ENCODE peak calls at places on chromosome 2, in six cellular contexts. G, Z, U, W, N and S are unnamed samples.

GRCh38 chr2:80153151-80153550 is 151.4 kb downstream of the LRRTM1 start:
- DNase-seq in W (no peak), U (no peak), N (no peak), G (no peak), Z (no peak), S (no peak)

GRCh38 chr2:119702918-119703401 is 24.0 kb downstream of the TMEM177 start:
- DNase-seq in U (peak; percentile 82), W (no peak), Z (peak; percentile 85), G (peak; percentile 73), N (no peak), S (peak; percentile 78)

GRCh38 chr2:111657351-111657975 is 226.5 kb downstream of the ANAPC1 start:
- DNase-seq in N (no peak), G (no peak), U (no peak), Z (no peak), W (no peak), S (no peak)

GRCh38 chr2:204538179-204539009 is 6.9 kb upstream of the PARD3B start:
- DNase-seq in G (no peak), W (peak; percentile 74), N (peak; percentile 25), Z (no peak), U (peak; percentile 46), S (no peak)

GRCh38 chr2:128499367-128500135 is 180.9 kb upstream of the HS6ST1 start:
- DNase-seq in U (no peak), W (no peak), Z (no peak), G (no peak), N (no peak), S (no peak)

GRCh38 chr2:174004900-174005605 is 39.9 kb upstream of the SP3 start:
- DNase-seq in U (no peak), W (no peak), N (peak; percentile 79), Z (no peak), G (no peak), S (no peak)

GRCh38 chr2:133097666-133098065 is 427.7 kb upstream of the LYPD1 start:
- DNase-seq in N (no peak), W (no peak), U (no peak), G (no peak), Z (no peak), S (no peak)

GRCh38 chr2:216633616-216634316 is 546 bp downstream of the IGFBP2 start:
- DNase-seq in G (no peak), N (no peak), W (no peak), Z (no peak), U (peak; percentile 63), S (no peak)

GRCh38 chr2:191597186-191597751 is 80.7 kb upstream of the NABP1 start:
- DNase-seq in U (no peak), W (no peak), Z (no peak), G (no peak), N (no peak), S (no peak)

GRCh38 chr2:169526451-169526850 is 16.9 kb downstream of the KLHL41 start:
- DNase-seq in U (no peak), N (no peak), W (no peak), Z (no peak), G (no peak), S (no peak)

GRCh38 chr2:188776634-188777033 is 197.5 kb upstream of the COL3A1 start:
- DNase-seq in Z (no peak), N (no peak), W (peak; percentile 61), G (no peak), U (no peak), S (no peak)

GRCh38 chr2:121860033-121860810 is 104.8 kb downstream of the TSN start:
- DNase-seq in W (peak; percentile 41), Z (no peak), N (no peak), G (no peak), U (no peak), S (no peak)

GRCh38 chr2:870426-870825 is 80.2 kb upstream of the SNTG2 start:
- DNase-seq in G (peak; percentile 20), N (no peak), Z (no peak), W (no peak), U (no peak), S (no peak)

GRCh38 chr2:40220177-40220925 is 231.5 kb downstream of the SLC8A1 start:
- DNase-seq in W (no peak), U (no peak), Z (no peak), N (no peak), G (no peak), S (no peak)

DNA sequence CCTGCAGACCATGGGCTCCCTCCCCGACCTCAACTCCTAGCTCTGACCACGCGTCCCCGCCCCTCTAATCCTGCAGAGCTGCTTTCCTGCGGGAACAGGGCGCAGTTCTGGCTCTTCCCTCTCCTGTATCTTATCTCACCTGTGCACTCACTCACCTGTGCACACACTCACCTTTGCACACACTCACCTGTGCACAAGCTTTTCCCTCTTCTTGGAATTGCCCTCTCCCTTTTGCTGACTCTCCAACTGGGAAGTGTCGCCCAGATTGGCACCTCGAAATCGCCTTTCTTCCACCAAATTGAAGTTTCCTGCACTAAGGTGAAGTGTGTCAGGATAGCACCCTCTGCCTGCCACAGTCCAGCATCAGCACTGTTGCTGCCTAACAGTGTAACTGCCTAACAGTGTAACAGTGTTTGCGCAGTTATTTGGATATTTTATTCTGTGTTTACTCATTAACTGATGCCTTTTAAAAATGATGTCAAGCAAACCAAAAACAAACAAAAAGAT is 585 bp upstream of the CMPK2 start:
- DNase-seq in Z (peak; percentile 34), U (peak; percentile 50), W (no peak), G (peak; percentile 66), N (no peak), S (no peak)
- TF ChIP-seq CTCF in Z (peak; percentile 49), U (peak; percentile 46), W (peak; percentile 29), G (peak; percentile 69), N (no peak), S (no peak)

GRCh38 chr2:130966149-130967019 is 126.9 kb downstream of the FAM168B start:
- DNase-seq in Z (no peak), G (no peak), U (peak; percentile 27), W (no peak), N (no peak), S (no peak)

GRCh38 chr2:130963058-130963848 is 126.5 kb downstream of the ARHGEF4 start:
- DNase-seq in N (no peak), Z (no peak), W (no peak), U (peak; percentile 47), G (no peak), S (no peak)

GRCh38 chr2:130967020-130967495 is 126.2 kb downstream of the FAM168B start:
- DNase-seq in U (peak; percentile 17), G (no peak), Z (no peak), N (no peak), W (no peak), S (no peak)

GRCh38 chr2:130964931-130965330 is 128.2 kb downstream of the ARHGEF4 start:
- DNase-seq in W (no peak), U (no peak), N (no peak), G (no peak), Z (no peak), S (no peak)

DNA sequence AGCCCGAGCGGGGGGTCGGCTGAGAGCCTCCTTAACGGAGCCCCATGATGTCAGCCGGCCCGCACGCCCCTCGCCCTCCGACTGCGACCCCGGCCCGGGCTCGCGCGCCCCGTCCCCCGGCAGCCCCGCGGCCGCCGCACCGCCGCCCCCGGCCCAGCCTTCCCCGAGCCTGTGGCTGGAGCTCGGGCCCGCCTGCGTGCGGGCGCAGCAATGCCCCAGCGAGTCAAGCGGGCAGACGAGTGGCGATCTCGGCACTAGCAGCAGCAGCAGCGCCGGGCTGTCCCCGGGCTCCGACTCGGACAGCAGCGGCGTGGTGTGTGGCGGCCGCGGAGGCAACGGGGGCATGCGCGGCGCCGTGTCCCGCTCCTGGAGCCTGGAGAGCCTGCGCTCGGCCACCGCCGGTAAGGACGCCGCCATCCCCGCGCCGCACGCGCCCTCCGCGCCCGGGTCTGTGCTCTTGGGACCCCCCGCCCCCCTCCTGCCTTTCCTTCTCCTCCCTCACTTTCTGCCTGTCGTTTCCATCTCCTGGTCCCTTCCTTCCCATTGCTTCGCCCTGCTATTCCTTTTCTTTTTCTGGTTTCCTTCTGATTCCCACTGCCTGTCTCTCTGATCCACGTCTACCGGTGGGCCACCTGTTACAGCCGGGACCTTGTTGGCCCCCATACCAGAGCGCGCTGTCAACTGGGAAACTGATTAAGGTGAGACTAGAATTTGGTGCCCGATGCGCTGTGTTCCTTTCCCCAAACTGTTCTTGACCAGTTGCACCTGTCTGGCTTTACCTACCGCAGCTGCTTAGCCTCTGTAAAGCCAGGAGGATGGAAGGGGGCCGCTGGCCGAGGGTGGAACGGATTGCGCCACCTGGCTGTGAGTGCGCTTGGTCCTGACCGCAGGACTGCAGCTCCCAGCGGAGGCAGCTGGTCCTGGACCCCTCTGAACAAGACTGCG is 127.4 kb downstream of the ARHGEF4 start:
- DNase-seq in Z (no peak), G (no peak), N (no peak), W (no peak), U (peak; percentile 92), S (no peak)
- TF ChIP-seq CTCF in Z (no peak), G (no peak), N (no peak), W (no peak), U (peak; percentile 72), S (no peak)

GRCh38 chr2:100623921-100624320 is 61.1 kb downstream of the PDCL3 start:
- DNase-seq in W (no peak), U (no peak), N (no peak), G (no peak), Z (no peak), S (no peak)

GRCh38 chr2:100619951-100620350 is 57.2 kb downstream of the PDCL3 start:
- DNase-seq in G (no peak), Z (no peak), U (no peak), W (no peak), N (no peak), S (no peak)

GRCh38 chr2:100623033-100623715 is 60.4 kb downstream of the PDCL3 start:
- DNase-seq in N (no peak), W (no peak), U (no peak), G (no peak), Z (no peak), S (no peak)

GRCh38 chr2:100621371-100621910 is 58.6 kb downstream of the PDCL3 start:
- DNase-seq in G (no peak), N (no peak), U (no peak), W (no peak), Z (no peak), S (no peak)

DNA sequence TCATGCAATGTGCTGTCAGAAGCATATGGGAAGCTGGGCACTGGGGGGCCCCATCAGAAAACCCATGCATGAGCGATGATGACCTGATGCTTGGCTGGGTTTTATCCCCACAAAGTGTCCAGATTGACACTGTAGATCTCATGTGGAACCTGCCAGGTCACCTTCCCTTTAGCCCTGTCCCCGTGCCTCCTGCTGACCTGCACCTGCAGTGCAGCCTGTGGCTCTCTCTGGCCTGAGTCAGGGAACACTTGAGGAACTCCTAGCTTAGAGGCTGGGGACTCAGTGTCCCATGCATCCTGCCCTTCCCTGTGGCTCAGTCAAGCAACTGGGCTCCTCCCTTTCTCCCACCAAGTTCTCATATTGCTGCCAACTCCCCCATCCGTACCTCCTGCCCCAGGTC is 57.7 kb downstream of the PDCL3 start:
- DNase-seq in W (no peak), Z (no peak), N (no peak), G (no peak), U (no peak), S (no peak)
- TF ChIP-seq CTCF in W (no peak), Z (no peak), N (no peak), G (no peak), U (no peak), S (no peak)

DNA sequence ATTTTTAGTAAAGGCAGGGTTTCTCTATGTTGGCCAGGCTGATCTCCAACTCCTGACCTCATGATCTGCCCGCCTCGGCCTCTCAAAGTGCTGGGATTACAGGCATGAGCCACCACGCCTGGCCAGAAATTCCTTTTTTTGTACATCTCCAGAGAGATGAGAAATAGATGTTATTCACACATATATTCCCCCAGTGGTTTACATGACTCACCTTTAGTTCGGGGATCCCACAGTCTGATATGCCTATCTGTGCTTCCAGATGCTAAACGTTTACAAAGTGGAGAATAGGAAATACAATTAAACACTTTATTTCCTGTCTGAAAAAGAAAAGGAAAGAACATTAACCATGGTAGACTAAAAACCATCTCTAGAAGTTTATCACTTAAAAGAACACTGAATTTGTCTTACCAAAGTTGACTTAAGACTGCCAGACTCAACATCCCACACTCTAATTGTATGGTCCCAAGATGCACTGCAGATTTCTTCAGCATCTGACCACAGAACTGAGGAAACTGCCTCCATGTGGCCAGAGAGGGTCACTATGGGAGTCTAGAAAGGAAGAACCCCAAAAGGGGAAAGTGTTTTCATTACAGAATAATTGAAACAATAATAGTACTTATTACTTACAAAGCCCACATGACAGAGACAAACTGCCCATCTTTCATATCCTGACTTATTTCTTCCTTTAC is 12.6 kb upstream of the ICA1L start:
- DNase-seq in N (no peak), Z (no peak), U (no peak), G (no peak), W (no peak), S (no peak)
- TF ChIP-seq CTCF in N (no peak), Z (no peak), U (peak; percentile 20), G (no peak), W (no peak), S (no peak)